ENCODE peak calls at places on chromosomes 16 and 17, in four cellular contexts. M is caudate nucleus, I is NCI-H2081, W is C1 segment of cervical spinal cord. X is an unnamed sample.

GRCh38 chr16:79776243-79776884 is 175.8 kb upstream of the MAF start:
- DNase-seq in M (no peak), I (no peak), W (no peak), X (peak; percentile 55)

GRCh38 chr17:50180593-50180992 is 14.8 kb downstream of the SGCA start:
- DNase-seq in M (no peak), I (no peak), W (no peak), X (no peak)

GRCh38 chr16:31215287-31216115 is 1.4 kb downstream of the PYDC1 start:
- DNase-seq in M (no peak), I (no peak), W (no peak), X (no peak)

GRCh38 chr17:21282231-21282630 is 2.3 kb upstream of the MAP2K3 start:
- DNase-seq in M (no peak), I (no peak), W (no peak), X (no peak)

GRCh38 chr17:17904171-17905035 is 67.6 kb upstream of the SREBF1 start:
- DNase-seq in M (no peak), I (no peak), W (no peak), X (no peak)

GRCh38 chr16:30603945-30604315 is 6.3 kb downstream of the ZNF689 start:
- DNase-seq in M (no peak), I (no peak), W (no peak), X (no peak)

GRCh38 chr17:75535119-75535537 is 9.6 kb downstream of the LLGL2 start:
- DNase-seq in M (no peak), I (no peak), W (no peak), X (peak; percentile 86)

GRCh38 chr17:27888945-27889344 is 4.2 kb downstream of the LYRM9 start:
- DNase-seq in M (no peak), I (no peak), W (no peak), X (no peak)

GRCh38 chr16:55029509-55029908 is 98.8 kb downstream of the IRX5 start:
- DNase-seq in M (no peak), I (no peak), W (no peak), X (no peak)

GRCh38 chr16:74867281-74867849 is 92.7 kb upstream of the FA2H start:
- DNase-seq in M (no peak), I (no peak), W (no peak), X (no peak)

GRCh38 chr17:17539591-17539990 is 43.4 kb upstream of the RASD1 start:
- DNase-seq in M (no peak), I (no peak), W (no peak), X (no peak)

GRCh38 chr16:30557397-30557949 is 701 bp downstream of the ZNF764 start:
- DNase-seq in M (no peak), I (no peak), W (no peak), X (no peak)

GRCh38 chr17:75876938-75877751 is 1.2 kb downstream of the TRIM47 start:
- DNase-seq in M (peak; percentile 70), I (peak; percentile 59), W (peak; percentile 73), X (peak; percentile 88)

X was measured in mucosa of gallbladder.